ENCODE peak calls at places on chromosomes 13 and 19, in four cellular contexts. K is H1, A is neuronal stem cell, M is trophoblast cell. Z is an unnamed sample.
A peak's percentile ranks its signal among the peaks of the same experiment; 100 is the strongest.

GRCh38 chr19:30968210-30968609 is 381.0 kb downstream of the TSHZ3 start:
- DNase-seq in M (peak; percentile 11), A (no peak), K (no peak), Z (no peak)

GRCh38 chr13:28728642-28729041 is 9.9 kb upstream of the SLC46A3 start:
- DNase-seq in M (no peak), A (no peak), K (no peak), Z (no peak)

GRCh38 chr19:48872182-48872883 is at the start of gene PPP1R15A:
- DNase-seq in K (peak; percentile 95), A (peak; percentile 98), M (peak; percentile 100), Z (peak; percentile 99)

GRCh38 chr19:48997972-48998371 is 4.3 kb downstream of the RUVBL2 start:
- DNase-seq in K (no peak), M (peak; percentile 80), A (peak; percentile 43), Z (peak; percentile 70)

GRCh38 chr19:44846455-44847143 is 502 bp downstream of the NECTIN2 start:
- DNase-seq in M (peak; percentile 34), A (peak; percentile 89), K (no peak), Z (peak; percentile 43)

GRCh38 chr19:33443638-33444195 is 70.2 kb downstream of the CEBPG start:
- DNase-seq in M (no peak), A (no peak), K (no peak), Z (no peak)

GRCh38 chr13:114057131-114058050 is 75.0 kb downstream of the RASA3 start:
- DNase-seq in A (no peak), K (no peak), M (no peak), Z (no peak)

GRCh38 chr13:48231080-48231479 is 1.9 kb upstream of the ITM2B start:
- DNase-seq in M (no peak), A (no peak), K (no peak), Z (no peak)

GRCh38 chr13:36163809-36164308 is 32.7 kb upstream of the DCLK1 start:
- DNase-seq in A (no peak), M (no peak), K (no peak), Z (no peak)

GRCh38 chr13:113393572-113394503 is 29.9 kb upstream of the GRTP1 start:
- DNase-seq in M (peak; percentile 82), A (peak; percentile 84), K (peak; percentile 60), Z (peak; percentile 64)

GRCh38 chr19:4172861-4173473 is 9.4 kb downstream of the SIRT6 start:
- DNase-seq in K (no peak), M (peak; percentile 72), A (peak; percentile 75), Z (peak; percentile 52)

GRCh38 chr13:48161530-48162179 is 66.8 kb upstream of the MED4 start:
- DNase-seq in M (peak; percentile 31), K (no peak), A (no peak), Z (no peak)

GRCh38 chr19:49799271-49799797 is 13.8 kb downstream of the FUZ start:
- DNase-seq in K (no peak), M (no peak), A (no peak), Z (no peak)

GRCh38 chr13:109205315-109205714 is 575.9 kb downstream of the MYO16 start:
- DNase-seq in K (no peak), A (no peak), M (no peak), Z (peak; percentile 23)

GRCh38 chr13:98200211-98200878 is 23.3 kb upstream of the RNF113B start:
- DNase-seq in M (no peak), K (peak; percentile 10), A (no peak), Z (peak; percentile 52)

GRCh38 chr13:61852116-61852515 is 436.5 kb upstream of the PCDH20 start:
- DNase-seq in K (no peak), M (no peak), A (no peak), Z (no peak)

DNA sequence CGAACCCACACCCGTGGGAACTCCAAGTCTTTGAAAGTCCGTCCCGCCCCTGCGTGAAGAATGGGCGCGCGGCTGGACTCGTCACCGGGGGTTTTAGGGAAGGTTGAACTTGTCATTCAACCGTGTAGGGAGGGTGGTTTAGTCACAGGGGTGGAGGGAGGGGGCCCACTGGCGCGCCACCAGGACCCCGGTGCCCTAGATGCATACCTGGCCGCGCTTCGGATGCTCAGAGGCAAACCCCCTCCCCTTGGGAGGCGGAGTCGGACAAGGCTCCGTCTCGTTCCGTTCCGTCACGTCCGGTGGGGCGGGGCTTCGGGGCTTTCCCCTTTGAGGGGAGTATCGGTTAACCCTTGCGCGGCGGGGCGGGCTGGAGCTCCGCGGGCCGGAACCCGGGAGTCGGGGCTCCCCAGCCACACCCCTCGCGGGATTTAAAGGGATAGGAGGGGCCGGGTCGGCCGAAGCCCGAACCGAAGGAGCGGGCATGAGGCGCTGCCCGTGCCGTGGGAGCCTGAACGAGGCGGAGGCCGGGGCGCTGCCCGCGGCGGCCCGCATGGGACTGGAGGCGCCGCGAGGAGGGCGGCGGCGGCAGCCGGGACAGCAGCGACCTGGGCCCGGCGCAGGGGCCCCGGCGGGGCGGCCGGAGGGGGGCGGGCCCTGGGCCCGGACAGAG is at the start of the genes COQ8B and ITPKC:
- DNase-seq in K (peak; percentile 90), M (peak; percentile 99), A (peak; percentile 98), Z (peak; percentile 98)
- H2BK12ac ChIP-seq in K (peak within 1 kb of the TSS; percentile 94), M (peak within 1 kb of the TSS; percentile 83), A (no peak within 1 kb of the TSS), Z (peak within 1 kb of the TSS; percentile 18)

DNA sequence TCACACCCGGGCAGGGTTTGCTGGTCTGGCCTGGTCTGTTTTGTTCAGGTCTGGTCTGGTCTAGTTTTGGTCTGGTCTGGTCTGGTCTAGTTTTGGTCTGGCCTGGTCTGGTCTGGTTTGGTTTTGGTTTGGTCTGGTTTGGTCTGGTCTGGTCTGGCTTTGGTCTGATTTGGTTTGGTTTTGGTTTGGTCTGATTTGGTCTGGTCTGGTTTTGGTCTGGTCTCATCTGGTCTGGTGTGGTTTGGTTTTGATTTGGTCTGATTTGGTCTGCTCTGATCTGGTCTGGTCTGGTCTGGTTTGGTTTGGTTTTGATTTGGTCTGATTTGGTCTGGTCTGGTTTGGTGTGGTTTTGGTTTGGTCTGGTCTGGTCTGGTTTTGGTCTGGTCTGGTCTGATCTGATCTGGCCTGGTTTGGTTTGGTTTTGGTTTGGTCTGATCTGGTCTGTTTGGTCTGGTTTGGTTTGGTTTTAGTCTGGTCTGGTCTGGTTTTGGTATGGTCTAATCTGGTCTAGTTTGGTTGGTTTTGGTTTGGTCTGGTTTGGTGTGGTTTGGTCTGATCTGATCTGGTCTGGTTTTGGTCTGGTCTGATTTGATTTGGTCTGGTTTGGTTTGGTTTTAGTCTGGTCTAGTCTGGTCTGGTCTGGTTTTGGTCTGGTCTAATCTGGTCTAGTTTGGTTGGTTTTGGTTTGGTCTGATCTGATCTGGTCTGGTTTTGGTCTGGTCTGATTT is 14.4 kb upstream of the F2RL3 start:
- DNase-seq in K (no peak), M (no peak), A (no peak), Z (no peak)
- H3K36me3 ChIP-seq in K (peaks cover 56% of the 10 kb centered on the region), M (peaks cover 73% of the 10 kb centered on the region), A (peaks cover 82% of the 10 kb centered on the region), Z (peaks cover 77% of the 10 kb centered on the region)

DNA sequence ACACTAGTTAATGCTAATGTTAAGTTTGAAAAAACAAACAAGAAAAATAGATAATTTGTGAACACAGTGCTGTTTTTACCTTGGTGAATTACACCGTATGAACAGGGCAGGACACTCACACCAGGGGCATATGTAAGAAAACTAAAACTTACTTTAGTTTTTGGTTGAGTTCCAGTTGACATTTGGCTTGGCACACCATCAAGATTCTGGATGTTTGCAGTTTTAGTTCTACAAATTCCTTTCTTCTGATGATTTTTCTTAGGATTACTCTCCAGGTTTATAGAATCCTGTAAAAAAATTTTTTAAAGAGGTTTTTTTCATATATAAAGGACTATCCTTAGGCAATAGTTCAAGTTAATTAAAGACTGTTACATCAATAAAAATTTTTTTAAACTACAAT is 238.5 kb upstream of the STARD13 start:
- DNase-seq in A (no peak), M (no peak), K (no peak), Z (peak; percentile 41)
- H2BK120ac ChIP-seq in A (no peak overlapping the region), M (no peak overlapping the region), K (no peak overlapping the region), Z (no peak overlapping the region)

DNA sequence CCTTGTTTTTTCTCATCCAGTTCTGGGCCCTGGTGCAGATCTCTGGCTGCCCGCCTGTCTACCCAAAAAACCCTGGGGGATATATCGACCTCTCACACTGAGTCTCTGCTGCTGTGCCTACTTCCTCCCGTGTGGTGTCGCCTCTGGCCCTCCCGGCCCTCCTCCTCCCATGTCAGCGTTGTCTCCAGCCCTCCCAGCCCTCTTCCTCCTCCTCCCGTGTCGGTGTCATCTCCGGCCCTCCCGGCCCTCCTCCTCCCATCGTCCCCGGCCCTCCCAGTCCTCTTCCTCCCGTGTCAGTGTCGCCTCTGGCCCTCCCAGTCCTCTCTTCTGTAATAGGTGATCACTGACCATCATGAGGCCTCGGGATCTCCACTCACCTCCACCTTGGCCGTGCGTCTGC is 81.8 kb downstream of the GPR12 start:
- DNase-seq in K (no peak), M (no peak), A (no peak), Z (no peak)
- H2BK12ac ChIP-seq in K (peak overlapping the region; percentile 50), M (no peak overlapping the region), A (no peak overlapping the region), Z (no peak overlapping the region)

GRCh38 chr13:46747031-46747820 is 49.7 kb downstream of the ESD start:
- DNase-seq in K (no peak), A (no peak), M (peak; percentile 92), Z (no peak)

GRCh38 chr13:46753137-46753536 is 43.8 kb downstream of the ESD start:
- DNase-seq in K (no peak), M (no peak), A (no peak), Z (no peak)

GRCh38 chr13:46751811-46752635 is 44.9 kb downstream of the ESD start:
- DNase-seq in M (peak; percentile 13), K (no peak), A (no peak), Z (no peak)

GRCh38 chr13:46748300-46748699 is 48.7 kb downstream of the ESD start:
- DNase-seq in A (no peak), M (peak; percentile 88), K (no peak), Z (no peak)

GRCh38 chr13:46749951-46750350 is 47.0 kb downstream of the ESD start:
- DNase-seq in M (no peak), K (no peak), A (no peak), Z (no peak)
- H3K36me3 ChIP-seq in M (peaks cover 12% of the 10 kb centered on the region), K (no peaks in the 10 kb centered on the region), A (peaks cover 61% of the 10 kb centered on the region), Z (peaks cover 62% of the 10 kb centered on the region)

DNA sequence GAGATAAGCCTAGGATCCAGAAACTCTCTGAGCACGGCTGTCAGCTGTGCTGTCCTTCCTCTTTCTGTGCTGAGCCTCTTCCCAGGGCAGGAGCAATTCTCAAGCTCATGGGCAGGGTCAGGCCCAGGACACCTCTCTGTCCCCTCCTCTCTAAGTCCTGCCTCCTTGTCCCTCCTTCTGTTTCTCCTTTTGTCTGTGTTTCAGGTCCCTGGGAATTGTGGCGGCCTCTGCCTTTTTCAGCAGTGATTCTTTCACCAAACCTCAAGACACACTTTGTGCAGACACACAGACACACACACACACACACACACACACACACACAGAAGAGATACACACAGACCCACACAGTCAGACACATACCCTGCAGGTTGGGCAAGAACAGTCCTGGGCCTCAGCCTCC is at the start of gene PSG1:
- DNase-seq in A (no peak), M (no peak), K (no peak), Z (no peak)
- H2BK120ac ChIP-seq in A (no peak within 1 kb of the TSS), M (no peak within 1 kb of the TSS), K (no peak within 1 kb of the TSS), Z (no peak within 1 kb of the TSS)

GRCh38 chr13:99692854-99693253 is 191.6 kb downstream of the TM9SF2 start:
- DNase-seq in M (no peak), A (no peak), K (no peak), Z (no peak)

GRCh38 chr13:99694251-99694650 is 193.0 kb downstream of the TM9SF2 start:
- DNase-seq in M (no peak), A (no peak), K (no peak), Z (no peak)

GRCh38 chr13:99693812-99694211 is 192.5 kb downstream of the TM9SF2 start:
- DNase-seq in A (no peak), M (no peak), K (no peak), Z (no peak)

GRCh38 chr13:99691552-99691951 is 190.3 kb downstream of the TM9SF2 start:
- DNase-seq in K (no peak), M (peak; percentile 3), A (no peak), Z (no peak)

DNA sequence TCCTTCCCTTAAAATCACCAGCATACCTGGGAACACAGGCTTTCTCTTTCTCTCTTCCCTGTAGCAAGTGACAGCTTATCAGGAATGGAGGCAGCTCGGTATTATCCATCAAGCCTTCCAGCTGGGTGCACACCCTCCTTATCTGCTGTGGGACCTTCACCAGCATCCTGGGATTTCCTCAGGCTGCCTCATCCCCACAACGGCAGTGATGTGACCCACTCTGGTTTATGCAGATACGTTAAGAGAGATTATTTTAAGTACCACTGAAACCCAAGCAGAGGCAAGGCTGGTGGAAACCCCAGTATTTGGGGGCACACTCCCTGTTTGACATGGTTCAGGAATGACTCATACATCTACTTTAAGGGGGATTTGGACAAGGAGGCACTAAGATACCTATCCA is 192.1 kb downstream of the TM9SF2 start:
- DNase-seq in K (no peak), A (no peak), M (no peak), Z (no peak)
- H2BK12ac ChIP-seq in K (peak overlapping the region; percentile 77), A (no peak overlapping the region), M (no peak overlapping the region), Z (no peak overlapping the region)

Z was measured in mesenchymal stem cell.